ENCODE peak calls at places on chromosomes 1 and 21, in four cellular contexts. One of them, this sample, is unnamed. For H3K36me3, the result is how much of the 10 kb centered on the place peaks cover.

GRCh38 chr21:45147473-45148315 is 73.3 kb downstream of the ADARB1 start:
- DNase-seq in breast epithelium: peak
- DNase-seq in cardiac muscle cell: no peak
- DNase-seq in IMR-90: no peak
- DNase-seq in this sample: no peak

GRCh38 chr1:234840843-234841242 is 230.9 kb upstream of the IRF2BP2 start:
- DNase-seq in cardiac muscle cell: no peak
- DNase-seq in IMR-90: no peak
- DNase-seq in breast epithelium: no peak
- DNase-seq in this sample: no peak

GRCh38 chr1:14926214-14926613 is 227.3 kb upstream of the TMEM51 start:
- DNase-seq in IMR-90: peak
- DNase-seq in cardiac muscle cell: no peak
- DNase-seq in breast epithelium: no peak
- DNase-seq in this sample: no peak

GRCh38 chr1:181777812-181778211 is 283.7 kb downstream of the ZNF648 start:
- DNase-seq in IMR-90: no peak
- DNase-seq in cardiac muscle cell: no peak
- DNase-seq in breast epithelium: no peak
- DNase-seq in this sample: no peak

GRCh38 chr1:26357121-26357602 is 3.2 kb upstream of the CRYBG2 start:
- DNase-seq in cardiac muscle cell: no peak
- DNase-seq in breast epithelium: no peak
- DNase-seq in IMR-90: no peak
- DNase-seq in this sample: no peak

GRCh38 chr1:171566467-171566866 is 55.6 kb upstream of the MYOCOS start:
- DNase-seq in IMR-90: no peak
- DNase-seq in cardiac muscle cell: peak
- DNase-seq in breast epithelium: no peak
- DNase-seq in this sample: no peak

GRCh38 chr1:33441088-33441745 is 10.3 kb upstream of the PHC2 start:
- DNase-seq in cardiac muscle cell: no peak
- DNase-seq in IMR-90: no peak
- DNase-seq in breast epithelium: no peak
- DNase-seq in this sample: no peak

GRCh38 chr21:28447453-28447852 is 545.2 kb downstream of the LTN1 start:
- DNase-seq in breast epithelium: no peak
- DNase-seq in IMR-90: peak
- DNase-seq in cardiac muscle cell: peak
- DNase-seq in this sample: no peak

GRCh38 chr1:33140153-33141149 is 41.4 kb downstream of the TRIM62 start:
- DNase-seq in cardiac muscle cell: peak
- DNase-seq in breast epithelium: no peak
- DNase-seq in IMR-90: peak
- DNase-seq in this sample: no peak

GRCh38 chr21:32096411-32096810 is 182.4 kb downstream of the MIS18A start:
- DNase-seq in cardiac muscle cell: peak
- DNase-seq in IMR-90: no peak
- DNase-seq in breast epithelium: no peak
- DNase-seq in this sample: no peak

GRCh38 chr1:194045416-194045815 is 859.0 kb upstream of the B3GALT2 start:
- DNase-seq in cardiac muscle cell: peak
- DNase-seq in breast epithelium: no peak
- DNase-seq in IMR-90: peak
- DNase-seq in this sample: no peak

GRCh38 chr21:8991968-8992621 is 1529.3 kb upstream of the TPTE start:
- DNase-seq in breast epithelium: no peak
- DNase-seq in cardiac muscle cell: no peak
- DNase-seq in IMR-90: no peak
- DNase-seq in this sample: no peak

GRCh38 chr1:234992065-234992464 is 136.6 kb downstream of the TOMM20 start:
- DNase-seq in breast epithelium: no peak
- DNase-seq in IMR-90: no peak
- DNase-seq in cardiac muscle cell: no peak
- DNase-seq in this sample: no peak

GRCh38 chr21:40832316-40832715 is 14.6 kb downstream of the DSCAM start:
- DNase-seq in IMR-90: no peak
- DNase-seq in cardiac muscle cell: no peak
- DNase-seq in breast epithelium: no peak
- DNase-seq in this sample: no peak

GRCh38 chr1:76666499-76666898 is 200.8 kb upstream of the ST6GALNAC5 start:
- DNase-seq in cardiac muscle cell: no peak
- DNase-seq in IMR-90: no peak
- DNase-seq in breast epithelium: no peak
- DNase-seq in this sample: no peak

GRCh38 chr1:109803901-109804331 is 40.2 kb upstream of the EPS8L3 start:
- DNase-seq in IMR-90: no peak
- DNase-seq in cardiac muscle cell: peak
- DNase-seq in breast epithelium: no peak
- DNase-seq in this sample: no peak

GRCh38 chr1:70071597-70071996 is 133.8 kb downstream of the LRRC40 start:
- DNase-seq in breast epithelium: no peak
- DNase-seq in cardiac muscle cell: peak
- DNase-seq in IMR-90: peak
- DNase-seq in this sample: peak

GRCh38 chr21:28639742-28640141 is 352.9 kb downstream of the LTN1 start:
- DNase-seq in cardiac muscle cell: peak
- DNase-seq in breast epithelium: no peak
- DNase-seq in IMR-90: no peak
- DNase-seq in this sample: no peak

GRCh38 chr1:175548774-175549173 is 194.6 kb downstream of the TNR start:
- DNase-seq in cardiac muscle cell: peak
- DNase-seq in IMR-90: no peak
- DNase-seq in breast epithelium: no peak
- DNase-seq in this sample: no peak

GRCh38 chr1:172926070-172926469 is 124.7 kb downstream of the TNFSF18 start:
- DNase-seq in breast epithelium: no peak
- DNase-seq in cardiac muscle cell: peak
- DNase-seq in IMR-90: no peak
- DNase-seq in this sample: no peak

GRCh38 chr1:24893431-24893830 is 36.6 kb downstream of the RUNX3 start:
- DNase-seq in cardiac muscle cell: no peak
- DNase-seq in IMR-90: no peak
- DNase-seq in breast epithelium: no peak
- DNase-seq in this sample: no peak

GRCh38 chr1:58745086-58745485 is 38.8 kb downstream of the JUN start:
- DNase-seq in IMR-90: no peak
- DNase-seq in breast epithelium: no peak
- DNase-seq in cardiac muscle cell: no peak
- DNase-seq in this sample: no peak

GRCh38 chr1:185960377-185961151 is 226.4 kb downstream of the HMCN1 start:
- DNase-seq in IMR-90: peak
- DNase-seq in breast epithelium: no peak
- DNase-seq in cardiac muscle cell: peak
- DNase-seq in this sample: no peak

GRCh38 chr1:162840256-162840839 is 20.6 kb downstream of the CCDC190 start:
- DNase-seq in cardiac muscle cell: no peak
- DNase-seq in breast epithelium: no peak
- DNase-seq in IMR-90: peak
- DNase-seq in this sample: no peak

GRCh38 chr1:186715887-186716809 is 35.9 kb upstream of the PTGS2 start:
- DNase-seq in cardiac muscle cell: no peak
- DNase-seq in IMR-90: peak
- DNase-seq in breast epithelium: no peak
- DNase-seq in this sample: peak

GRCh38 chr1:41645062-41645461 is 160.6 kb upstream of the EDN2 start:
- DNase-seq in cardiac muscle cell: no peak
- DNase-seq in breast epithelium: no peak
- DNase-seq in IMR-90: no peak
- DNase-seq in this sample: no peak

GRCh38 chr1:4597020-4597419 is 57.4 kb upstream of the AJAP1 start:
- DNase-seq in breast epithelium: no peak
- DNase-seq in IMR-90: no peak
- DNase-seq in cardiac muscle cell: no peak
- DNase-seq in this sample: no peak

GRCh38 chr1:4596486-4596885 is 57.9 kb upstream of the AJAP1 start:
- DNase-seq in IMR-90: no peak
- DNase-seq in breast epithelium: no peak
- DNase-seq in cardiac muscle cell: no peak
- DNase-seq in this sample: no peak

GRCh38 chr1:4593106-4593505 is 61.3 kb upstream of the AJAP1 start:
- DNase-seq in cardiac muscle cell: no peak
- DNase-seq in breast epithelium: no peak
- DNase-seq in IMR-90: no peak
- DNase-seq in this sample: no peak

GRCh38 chr1:4595341-4596225 is 58.8 kb upstream of the AJAP1 start:
- DNase-seq in cardiac muscle cell: no peak
- DNase-seq in breast epithelium: no peak
- DNase-seq in IMR-90: no peak
- DNase-seq in this sample: no peak

DNA sequence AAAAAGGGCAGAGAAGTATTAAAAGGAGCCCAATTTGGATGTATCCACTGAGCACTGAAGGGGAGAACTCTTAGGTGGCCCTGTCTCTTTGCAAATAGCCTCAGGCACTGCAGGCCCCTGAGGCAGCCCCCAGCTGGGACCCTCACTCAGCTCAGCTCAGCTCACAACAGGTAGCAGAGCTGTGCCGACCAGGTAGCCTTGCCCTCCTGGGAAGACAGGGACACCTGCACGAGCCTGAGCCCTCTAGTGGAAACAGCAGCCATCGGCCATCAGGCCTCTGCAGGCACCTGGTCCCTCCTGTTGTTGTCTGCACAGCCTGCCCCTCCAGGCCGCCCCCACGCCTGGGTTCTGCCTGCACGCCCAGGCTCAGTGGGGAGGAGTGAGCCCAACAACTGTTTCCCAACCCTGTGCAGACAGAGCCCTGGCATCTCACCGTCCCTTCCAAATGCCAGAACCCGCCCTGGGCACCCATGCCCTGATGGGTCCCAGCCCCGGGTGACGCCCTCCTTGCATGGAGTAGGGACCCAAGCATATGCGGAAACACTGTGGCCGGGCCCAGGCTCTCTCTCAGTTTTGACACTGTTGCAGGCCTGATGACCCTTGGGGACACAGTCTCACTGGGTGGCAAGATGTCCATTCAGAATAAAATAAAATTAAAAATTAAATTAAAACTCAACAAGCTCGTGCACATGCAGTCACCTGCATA is 60.0 kb upstream of the AJAP1 start:
- DNase-seq in IMR-90: no peak
- DNase-seq in cardiac muscle cell: no peak
- DNase-seq in breast epithelium: no peak
- DNase-seq in this sample: no peak
- TF ChIP-seq CTCF in IMR-90: no peak
- TF ChIP-seq CTCF in cardiac muscle cell: no peak
- TF ChIP-seq CTCF in breast epithelium: no peak
- TF ChIP-seq CTCF in this sample: no peak

DNA sequence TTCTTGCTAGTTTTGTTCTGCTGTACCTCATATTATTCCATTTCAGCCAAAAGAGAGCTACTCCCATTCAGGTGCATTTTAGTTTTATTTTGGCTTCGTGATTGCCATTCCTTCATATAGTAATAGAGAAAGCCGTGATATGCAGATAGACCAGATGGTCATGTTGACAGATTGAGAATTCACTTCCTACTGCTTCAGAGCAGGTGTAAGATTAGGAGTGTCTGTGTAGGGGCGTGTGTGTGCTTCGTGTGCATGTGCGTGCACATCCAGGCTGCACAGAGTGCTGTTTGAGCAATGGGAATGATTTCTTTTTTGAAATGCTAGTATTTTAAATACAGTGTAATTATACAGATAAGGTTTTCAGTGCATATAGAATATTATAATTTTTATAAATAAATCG is 10.3 kb downstream of the NFIA start:
- DNase-seq in cardiac muscle cell: no peak
- DNase-seq in IMR-90: no peak
- DNase-seq in breast epithelium: no peak
- DNase-seq in this sample: no peak
- H3K4me3 ChIP-seq in cardiac muscle cell: no peak
- H3K4me3 ChIP-seq in IMR-90: no peak
- H3K4me3 ChIP-seq in breast epithelium: no peak
- H3K4me3 ChIP-seq in this sample: no peak

DNA sequence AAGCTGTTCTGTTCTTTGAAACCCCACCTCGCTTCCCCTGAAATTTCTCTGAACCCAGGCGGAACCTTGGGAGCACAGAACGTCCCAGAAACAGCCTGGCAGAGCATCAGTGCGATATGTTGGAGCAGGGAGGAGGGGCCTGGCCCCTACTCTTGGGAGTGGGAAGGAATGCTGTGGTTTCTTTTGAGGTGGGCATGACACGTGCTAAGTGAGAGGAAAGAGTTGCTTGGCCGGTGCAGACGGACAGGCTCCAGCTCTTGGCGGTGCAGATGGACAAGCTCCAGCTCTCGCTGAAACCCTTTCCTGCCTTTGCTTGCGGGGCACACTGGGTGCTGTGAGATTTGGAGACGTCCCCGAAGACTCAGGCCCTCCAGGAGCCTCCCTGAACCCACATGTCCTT is 15.9 kb downstream of the PDXK start:
- DNase-seq in breast epithelium: peak
- DNase-seq in IMR-90: peak
- DNase-seq in cardiac muscle cell: peak
- DNase-seq in this sample: no peak
- H3K36me3 ChIP-seq in breast epithelium: under half
- H3K36me3 ChIP-seq in IMR-90: under half
- H3K36me3 ChIP-seq in cardiac muscle cell: under half
- H3K36me3 ChIP-seq in this sample: under half

DNA sequence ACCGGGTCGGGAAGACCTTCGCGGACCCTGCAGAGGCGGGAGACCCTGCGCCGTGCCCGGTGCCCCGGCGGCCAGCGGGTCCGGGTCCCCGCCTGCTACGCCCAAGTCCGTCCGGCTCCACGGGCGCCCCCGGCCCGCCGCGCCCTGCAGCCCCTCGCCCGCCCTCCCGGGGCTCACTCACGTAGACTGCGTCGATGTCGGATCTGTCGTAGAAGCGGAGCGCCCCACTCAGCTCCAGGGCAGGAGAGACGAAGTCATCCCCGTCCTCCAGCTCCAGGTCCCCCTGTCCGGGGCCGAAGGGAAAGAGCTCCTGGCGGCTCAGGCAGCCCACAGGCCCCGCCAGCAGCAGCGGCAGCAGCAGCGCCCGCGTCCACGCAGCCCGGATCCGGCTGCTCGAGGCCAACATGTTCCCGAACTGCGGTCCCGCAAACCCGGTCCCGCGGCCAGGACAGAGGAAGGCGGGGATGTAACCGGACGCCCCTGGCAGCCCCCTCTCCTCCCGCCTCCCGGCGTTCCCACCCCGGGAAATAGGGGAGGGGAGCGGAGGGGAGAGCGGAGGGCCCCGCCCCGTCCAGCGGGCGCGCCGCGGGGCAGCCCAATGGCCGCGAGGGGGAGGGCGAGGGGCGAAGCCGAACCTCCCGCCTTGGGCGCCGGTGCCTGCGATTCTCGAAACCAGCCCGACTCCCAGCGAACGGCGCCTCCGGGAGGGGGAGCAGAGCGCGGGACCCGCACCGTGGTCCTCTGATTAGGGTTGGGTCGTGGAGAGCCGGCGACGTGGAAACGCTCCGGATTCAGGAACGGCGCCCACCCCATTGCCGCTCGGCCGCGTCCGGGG is at the start of gene NID1:
- DNase-seq in breast epithelium: peak
- DNase-seq in IMR-90: peak
- DNase-seq in cardiac muscle cell: peak
- DNase-seq in this sample: no peak
- TF ChIP-seq CTCF in breast epithelium: peak
- TF ChIP-seq CTCF in IMR-90: peak
- TF ChIP-seq CTCF in cardiac muscle cell: peak
- TF ChIP-seq CTCF in this sample: peak

This sample was measured in BJ.